ENCODE peak calls at places on chromosome 9, in seven cellular contexts. One of them, this sample, is unnamed.

GRCh38 chr9:27184556-27185351 is 75.7 kb downstream of the TEK start:
- DNase-seq in AG08395: no peak
- DNase-seq in aorta: no peak
- DNase-seq in caudate nucleus: no peak
- DNase-seq in trophoblast cell: peak
- DNase-seq in tibial artery: no peak
- DNase-seq in NCI-H1930: no peak
- DNase-seq in this sample: no peak

GRCh38 chr9:73023025-73023541 is 70.2 kb upstream of the ALDH1A1 start:
- DNase-seq in AG08395: peak
- DNase-seq in aorta: peak
- DNase-seq in caudate nucleus: no peak
- DNase-seq in trophoblast cell: peak
- DNase-seq in tibial artery: peak
- DNase-seq in NCI-H1930: peak
- DNase-seq in this sample: peak

GRCh38 chr9:138049779-138050471 is 172.3 kb downstream of the CACNA1B start:
- DNase-seq in AG08395: no peak
- DNase-seq in aorta: peak
- DNase-seq in caudate nucleus: no peak
- DNase-seq in trophoblast cell: no peak
- DNase-seq in tibial artery: peak
- DNase-seq in NCI-H1930: no peak
- DNase-seq in this sample: no peak

GRCh38 chr9:137772281-137772873 is 105.2 kb upstream of the CACNA1B start:
- DNase-seq in AG08395: no peak
- DNase-seq in aorta: no peak
- DNase-seq in caudate nucleus: no peak
- DNase-seq in trophoblast cell: peak
- DNase-seq in tibial artery: no peak
- DNase-seq in NCI-H1930: no peak
- DNase-seq in this sample: no peak

GRCh38 chr9:5113523-5113922 is 71.9 kb downstream of the INSL6 start:
- DNase-seq in AG08395: no peak
- DNase-seq in aorta: peak
- DNase-seq in caudate nucleus: no peak
- DNase-seq in trophoblast cell: no peak
- DNase-seq in tibial artery: no peak
- DNase-seq in NCI-H1930: no peak
- DNase-seq in this sample: peak

GRCh38 chr9:124632077-124632621 is 125.0 kb upstream of the NR5A1 start:
- DNase-seq in AG08395: no peak
- DNase-seq in aorta: no peak
- DNase-seq in caudate nucleus: no peak
- DNase-seq in trophoblast cell: no peak
- DNase-seq in tibial artery: no peak
- DNase-seq in NCI-H1930: no peak
- DNase-seq in this sample: no peak

GRCh38 chr9:120402741-120403542 is 177.0 kb downstream of the CDK5RAP2 start:
- DNase-seq in AG08395: peak
- DNase-seq in aorta: no peak
- DNase-seq in caudate nucleus: no peak
- DNase-seq in trophoblast cell: peak
- DNase-seq in tibial artery: no peak
- DNase-seq in NCI-H1930: no peak
- DNase-seq in this sample: no peak

GRCh38 chr9:86344818-86345217 is 9.4 kb downstream of the TUT7 start:
- DNase-seq in AG08395: no peak
- DNase-seq in aorta: no peak
- DNase-seq in caudate nucleus: no peak
- DNase-seq in trophoblast cell: no peak
- DNase-seq in tibial artery: no peak
- DNase-seq in NCI-H1930: no peak
- DNase-seq in this sample: no peak

GRCh38 chr9:128716581-128717254 is 7.2 kb downstream of the ZDHHC12 start:
- DNase-seq in AG08395: no peak
- DNase-seq in aorta: peak
- DNase-seq in caudate nucleus: no peak
- DNase-seq in trophoblast cell: no peak
- DNase-seq in tibial artery: no peak
- DNase-seq in NCI-H1930: no peak
- DNase-seq in this sample: peak

GRCh38 chr9:91245432-91246313 is 116.0 kb downstream of the AUH start:
- DNase-seq in AG08395: no peak
- DNase-seq in aorta: no peak
- DNase-seq in caudate nucleus: no peak
- DNase-seq in trophoblast cell: no peak
- DNase-seq in tibial artery: no peak
- DNase-seq in NCI-H1930: no peak
- DNase-seq in this sample: no peak

GRCh38 chr9:118929317-118929716 is 439.9 kb downstream of the BRINP1 start:
- DNase-seq in AG08395: peak
- DNase-seq in aorta: no peak
- DNase-seq in caudate nucleus: no peak
- DNase-seq in trophoblast cell: no peak
- DNase-seq in tibial artery: no peak
- DNase-seq in NCI-H1930: no peak
- DNase-seq in this sample: no peak